ENCODE peak calls at places on chromosomes 1 and 21, in eight cellular contexts. One of them, this sample, is unnamed.

GRCh38 chr1:227315500-227316346 is 2.6 kb downstream of the CDC42BPA start:
- DNase-seq in putamen: peak; percentile 42
- DNase-seq in T-cell: no peak
- DNase-seq in HuH-7: peak; percentile 70
- DNase-seq in M059J: peak; percentile 71
- DNase-seq in activated T-cell treated with anti-CD3 and anti-CD28 coated beads, Interleukin-2, amount 50 U/mL, for 72 hours: no peak
- DNase-seq in NCI-H2029: no peak
- DNase-seq in Right ventricle myocardium superior: no peak
- DNase-seq in this sample: no peak

GRCh38 chr1:86976664-86977063 is 62.2 kb downstream of the HS2ST1 start:
- DNase-seq in putamen: no peak
- DNase-seq in T-cell: no peak
- DNase-seq in HuH-7: no peak
- DNase-seq in M059J: no peak
- DNase-seq in activated T-cell treated with anti-CD3 and anti-CD28 coated beads, Interleukin-2, amount 50 U/mL, for 72 hours: no peak
- DNase-seq in NCI-H2029: no peak
- DNase-seq in Right ventricle myocardium superior: no peak
- DNase-seq in this sample: no peak

GRCh38 chr21:30152792-30153191 is 13.8 kb downstream of the CLDN17 start:
- DNase-seq in putamen: no peak
- DNase-seq in T-cell: no peak
- DNase-seq in HuH-7: no peak
- DNase-seq in M059J: no peak
- DNase-seq in activated T-cell treated with anti-CD3 and anti-CD28 coated beads, Interleukin-2, amount 50 U/mL, for 72 hours: no peak
- DNase-seq in NCI-H2029: no peak
- DNase-seq in Right ventricle myocardium superior: no peak
- DNase-seq in this sample: no peak

GRCh38 chr1:41493117-41493536 is 8.6 kb upstream of the EDN2 start:
- DNase-seq in putamen: no peak
- DNase-seq in T-cell: no peak
- DNase-seq in HuH-7: no peak
- DNase-seq in M059J: peak; percentile 98
- DNase-seq in activated T-cell treated with anti-CD3 and anti-CD28 coated beads, Interleukin-2, amount 50 U/mL, for 72 hours: no peak
- DNase-seq in NCI-H2029: peak; percentile 53
- DNase-seq in Right ventricle myocardium superior: peak; percentile 38
- DNase-seq in this sample: no peak

GRCh38 chr1:29706936-29707335 is 470.6 kb downstream of the PTPRU start:
- DNase-seq in putamen: no peak
- DNase-seq in T-cell: no peak
- DNase-seq in HuH-7: peak; percentile 16
- DNase-seq in M059J: peak; percentile 56
- DNase-seq in activated T-cell treated with anti-CD3 and anti-CD28 coated beads, Interleukin-2, amount 50 U/mL, for 72 hours: peak; percentile 79
- DNase-seq in NCI-H2029: no peak
- DNase-seq in Right ventricle myocardium superior: no peak
- DNase-seq in this sample: no peak

GRCh38 chr1:67576474-67576873 is 108.5 kb upstream of the GADD45A start:
- DNase-seq in putamen: no peak
- DNase-seq in T-cell: no peak
- DNase-seq in HuH-7: no peak
- DNase-seq in M059J: no peak
- DNase-seq in activated T-cell treated with anti-CD3 and anti-CD28 coated beads, Interleukin-2, amount 50 U/mL, for 72 hours: no peak
- DNase-seq in NCI-H2029: no peak
- DNase-seq in Right ventricle myocardium superior: no peak
- DNase-seq in this sample: no peak

GRCh38 chr1:20124451-20125057 is 5.2 kb upstream of the PLA2G2D start:
- DNase-seq in putamen: no peak
- DNase-seq in T-cell: no peak
- DNase-seq in HuH-7: no peak
- DNase-seq in M059J: peak; percentile 95
- DNase-seq in activated T-cell treated with anti-CD3 and anti-CD28 coated beads, Interleukin-2, amount 50 U/mL, for 72 hours: peak; percentile 23
- DNase-seq in NCI-H2029: peak; percentile 8
- DNase-seq in Right ventricle myocardium superior: no peak
- DNase-seq in this sample: no peak

GRCh38 chr1:12049625-12050024 is 13.5 kb upstream of the TNFRSF8 start:
- DNase-seq in putamen: no peak
- DNase-seq in T-cell: no peak
- DNase-seq in HuH-7: peak; percentile 34
- DNase-seq in M059J: no peak
- DNase-seq in activated T-cell treated with anti-CD3 and anti-CD28 coated beads, Interleukin-2, amount 50 U/mL, for 72 hours: no peak
- DNase-seq in NCI-H2029: no peak
- DNase-seq in Right ventricle myocardium superior: no peak
- DNase-seq in this sample: peak; percentile 83

GRCh38 chr21:36004441-36004840 is 55.9 kb downstream of the SETD4 start:
- DNase-seq in putamen: no peak
- DNase-seq in T-cell: no peak
- DNase-seq in HuH-7: no peak
- DNase-seq in M059J: no peak
- DNase-seq in activated T-cell treated with anti-CD3 and anti-CD28 coated beads, Interleukin-2, amount 50 U/mL, for 72 hours: no peak
- DNase-seq in NCI-H2029: no peak
- DNase-seq in Right ventricle myocardium superior: no peak
- DNase-seq in this sample: no peak

GRCh38 chr1:210646258-210646616 is 317.5 kb downstream of the HHAT start:
- DNase-seq in putamen: no peak
- DNase-seq in T-cell: no peak
- DNase-seq in HuH-7: no peak
- DNase-seq in M059J: no peak
- DNase-seq in activated T-cell treated with anti-CD3 and anti-CD28 coated beads, Interleukin-2, amount 50 U/mL, for 72 hours: no peak
- DNase-seq in NCI-H2029: no peak
- DNase-seq in Right ventricle myocardium superior: no peak
- DNase-seq in this sample: no peak

GRCh38 chr1:58437623-58438022 is 108.9 kb downstream of the OMA1 start:
- DNase-seq in putamen: no peak
- DNase-seq in T-cell: no peak
- DNase-seq in HuH-7: no peak
- DNase-seq in M059J: no peak
- DNase-seq in activated T-cell treated with anti-CD3 and anti-CD28 coated beads, Interleukin-2, amount 50 U/mL, for 72 hours: no peak
- DNase-seq in NCI-H2029: no peak
- DNase-seq in Right ventricle myocardium superior: no peak
- DNase-seq in this sample: no peak

GRCh38 chr1:108708726-108709660 is 3.7 kb upstream of the FNDC7 start:
- DNase-seq in putamen: no peak
- DNase-seq in T-cell: peak; percentile 54
- DNase-seq in HuH-7: peak; percentile 7
- DNase-seq in M059J: peak; percentile 22
- DNase-seq in activated T-cell treated with anti-CD3 and anti-CD28 coated beads, Interleukin-2, amount 50 U/mL, for 72 hours: peak; percentile 71
- DNase-seq in NCI-H2029: no peak
- DNase-seq in Right ventricle myocardium superior: peak; percentile 46
- DNase-seq in this sample: no peak

GRCh38 chr1:2212542-2213491 is 15.3 kb upstream of the SKI start:
- DNase-seq in putamen: peak; percentile 91
- DNase-seq in T-cell: peak; percentile 52
- DNase-seq in HuH-7: no peak
- DNase-seq in M059J: peak; percentile 98
- DNase-seq in activated T-cell treated with anti-CD3 and anti-CD28 coated beads, Interleukin-2, amount 50 U/mL, for 72 hours: peak; percentile 57
- DNase-seq in NCI-H2029: peak; percentile 24
- DNase-seq in Right ventricle myocardium superior: peak; percentile 94
- DNase-seq in this sample: no peak

GRCh38 chr1:187922255-187922654 is 1093.5 kb downstream of the PLA2G4A start:
- DNase-seq in putamen: no peak
- DNase-seq in T-cell: no peak
- DNase-seq in HuH-7: no peak
- DNase-seq in M059J: no peak
- DNase-seq in activated T-cell treated with anti-CD3 and anti-CD28 coated beads, Interleukin-2, amount 50 U/mL, for 72 hours: no peak
- DNase-seq in NCI-H2029: no peak
- DNase-seq in Right ventricle myocardium superior: no peak
- DNase-seq in this sample: no peak

GRCh38 chr1:78688701-78689100 is 39.1 kb downstream of the IFI44 start:
- DNase-seq in putamen: no peak
- DNase-seq in T-cell: no peak
- DNase-seq in HuH-7: no peak
- DNase-seq in M059J: peak; percentile 67
- DNase-seq in activated T-cell treated with anti-CD3 and anti-CD28 coated beads, Interleukin-2, amount 50 U/mL, for 72 hours: no peak
- DNase-seq in NCI-H2029: no peak
- DNase-seq in Right ventricle myocardium superior: no peak
- DNase-seq in this sample: peak; percentile 34

GRCh38 chr1:179968994-179969919 is 14.6 kb downstream of the CEP350 start:
- DNase-seq in putamen: no peak
- DNase-seq in T-cell: no peak
- DNase-seq in HuH-7: no peak
- DNase-seq in M059J: no peak
- DNase-seq in activated T-cell treated with anti-CD3 and anti-CD28 coated beads, Interleukin-2, amount 50 U/mL, for 72 hours: no peak
- DNase-seq in NCI-H2029: no peak
- DNase-seq in Right ventricle myocardium superior: no peak
- DNase-seq in this sample: no peak

GRCh38 chr1:40612345-40612831 is 53.1 kb downstream of the RIMS3 start:
- DNase-seq in putamen: peak; percentile 65
- DNase-seq in T-cell: peak; percentile 56
- DNase-seq in HuH-7: peak; percentile 74
- DNase-seq in M059J: peak; percentile 70
- DNase-seq in activated T-cell treated with anti-CD3 and anti-CD28 coated beads, Interleukin-2, amount 50 U/mL, for 72 hours: peak; percentile 76
- DNase-seq in NCI-H2029: peak; percentile 98
- DNase-seq in Right ventricle myocardium superior: peak; percentile 53
- DNase-seq in this sample: peak; percentile 30

GRCh38 chr1:179143332-179143731 is 61.5 kb downstream of the TOR3A start:
- DNase-seq in putamen: no peak
- DNase-seq in T-cell: no peak
- DNase-seq in HuH-7: no peak
- DNase-seq in M059J: peak; percentile 96
- DNase-seq in activated T-cell treated with anti-CD3 and anti-CD28 coated beads, Interleukin-2, amount 50 U/mL, for 72 hours: no peak
- DNase-seq in NCI-H2029: no peak
- DNase-seq in Right ventricle myocardium superior: no peak
- DNase-seq in this sample: no peak

GRCh38 chr1:232973652-232974611 is 23.5 kb downstream of the NTPCR start:
- DNase-seq in putamen: no peak
- DNase-seq in T-cell: no peak
- DNase-seq in HuH-7: no peak
- DNase-seq in M059J: no peak
- DNase-seq in activated T-cell treated with anti-CD3 and anti-CD28 coated beads, Interleukin-2, amount 50 U/mL, for 72 hours: no peak
- DNase-seq in NCI-H2029: no peak
- DNase-seq in Right ventricle myocardium superior: no peak
- DNase-seq in this sample: no peak

GRCh38 chr1:154821083-154821482 is 49.0 kb downstream of the KCNN3 start:
- DNase-seq in putamen: no peak
- DNase-seq in T-cell: no peak
- DNase-seq in HuH-7: no peak
- DNase-seq in M059J: no peak
- DNase-seq in activated T-cell treated with anti-CD3 and anti-CD28 coated beads, Interleukin-2, amount 50 U/mL, for 72 hours: no peak
- DNase-seq in NCI-H2029: no peak
- DNase-seq in Right ventricle myocardium superior: peak; percentile 62
- DNase-seq in this sample: no peak

GRCh38 chr1:150484861-150485260 is 2.4 kb upstream of the TARS2 start:
- DNase-seq in putamen: no peak
- DNase-seq in T-cell: no peak
- DNase-seq in HuH-7: no peak
- DNase-seq in M059J: peak; percentile 67
- DNase-seq in activated T-cell treated with anti-CD3 and anti-CD28 coated beads, Interleukin-2, amount 50 U/mL, for 72 hours: no peak
- DNase-seq in NCI-H2029: no peak
- DNase-seq in Right ventricle myocardium superior: no peak
- DNase-seq in this sample: no peak

GRCh38 chr1:171943973-171944561 is 102.8 kb downstream of the DNM3 start:
- DNase-seq in putamen: no peak
- DNase-seq in T-cell: no peak
- DNase-seq in HuH-7: no peak
- DNase-seq in M059J: no peak
- DNase-seq in activated T-cell treated with anti-CD3 and anti-CD28 coated beads, Interleukin-2, amount 50 U/mL, for 72 hours: no peak
- DNase-seq in NCI-H2029: no peak
- DNase-seq in Right ventricle myocardium superior: no peak
- DNase-seq in this sample: no peak

GRCh38 chr1:30476911-30477459 is 246.4 kb downstream of the MATN1 start:
- DNase-seq in putamen: no peak
- DNase-seq in T-cell: no peak
- DNase-seq in HuH-7: no peak
- DNase-seq in M059J: no peak
- DNase-seq in activated T-cell treated with anti-CD3 and anti-CD28 coated beads, Interleukin-2, amount 50 U/mL, for 72 hours: no peak
- DNase-seq in NCI-H2029: no peak
- DNase-seq in Right ventricle myocardium superior: no peak
- DNase-seq in this sample: no peak

GRCh38 chr1:37930246-37931142 is 16.4 kb downstream of the INPP5B start:
- DNase-seq in putamen: no peak
- DNase-seq in T-cell: no peak
- DNase-seq in HuH-7: no peak
- DNase-seq in M059J: peak; percentile 35
- DNase-seq in activated T-cell treated with anti-CD3 and anti-CD28 coated beads, Interleukin-2, amount 50 U/mL, for 72 hours: peak; percentile 43
- DNase-seq in NCI-H2029: peak; percentile 99
- DNase-seq in Right ventricle myocardium superior: peak; percentile 46
- DNase-seq in this sample: no peak

GRCh38 chr1:218584418-218585155 is 239.5 kb downstream of the TGFB2 start:
- DNase-seq in putamen: no peak
- DNase-seq in T-cell: no peak
- DNase-seq in HuH-7: no peak
- DNase-seq in M059J: peak; percentile 95
- DNase-seq in activated T-cell treated with anti-CD3 and anti-CD28 coated beads, Interleukin-2, amount 50 U/mL, for 72 hours: no peak
- DNase-seq in NCI-H2029: no peak
- DNase-seq in Right ventricle myocardium superior: no peak
- DNase-seq in this sample: no peak

GRCh38 chr1:229714964-229715603 is 89.0 kb downstream of the URB2 start:
- DNase-seq in putamen: no peak
- DNase-seq in T-cell: no peak
- DNase-seq in HuH-7: no peak
- DNase-seq in M059J: peak; percentile 60
- DNase-seq in activated T-cell treated with anti-CD3 and anti-CD28 coated beads, Interleukin-2, amount 50 U/mL, for 72 hours: peak; percentile 55
- DNase-seq in NCI-H2029: no peak
- DNase-seq in Right ventricle myocardium superior: no peak
- DNase-seq in this sample: peak; percentile 99

GRCh38 chr1:156692958-156693857 is 12.2 kb downstream of the CRABP2 start:
- DNase-seq in putamen: no peak
- DNase-seq in T-cell: no peak
- DNase-seq in HuH-7: no peak
- DNase-seq in M059J: peak; percentile 46
- DNase-seq in activated T-cell treated with anti-CD3 and anti-CD28 coated beads, Interleukin-2, amount 50 U/mL, for 72 hours: no peak
- DNase-seq in NCI-H2029: peak; percentile 47
- DNase-seq in Right ventricle myocardium superior: no peak
- DNase-seq in this sample: no peak

GRCh38 chr1:3566951-3567350 is 44.4 kb downstream of the MEGF6 start:
- DNase-seq in putamen: no peak
- DNase-seq in T-cell: no peak
- DNase-seq in HuH-7: no peak
- DNase-seq in M059J: no peak
- DNase-seq in activated T-cell treated with anti-CD3 and anti-CD28 coated beads, Interleukin-2, amount 50 U/mL, for 72 hours: no peak
- DNase-seq in NCI-H2029: no peak
- DNase-seq in Right ventricle myocardium superior: no peak
- DNase-seq in this sample: no peak

GRCh38 chr1:241895013-241895412 is 47.0 kb downstream of the EXO1 start:
- DNase-seq in putamen: no peak
- DNase-seq in T-cell: no peak
- DNase-seq in HuH-7: no peak
- DNase-seq in M059J: peak; percentile 8
- DNase-seq in activated T-cell treated with anti-CD3 and anti-CD28 coated beads, Interleukin-2, amount 50 U/mL, for 72 hours: no peak
- DNase-seq in NCI-H2029: no peak
- DNase-seq in Right ventricle myocardium superior: no peak
- DNase-seq in this sample: no peak

GRCh38 chr1:62727656-62728396 is 39.6 kb upstream of the DOCK7 start:
- DNase-seq in putamen: no peak
- DNase-seq in T-cell: no peak
- DNase-seq in HuH-7: no peak
- DNase-seq in M059J: peak; percentile 41
- DNase-seq in activated T-cell treated with anti-CD3 and anti-CD28 coated beads, Interleukin-2, amount 50 U/mL, for 72 hours: no peak
- DNase-seq in NCI-H2029: no peak
- DNase-seq in Right ventricle myocardium superior: no peak
- DNase-seq in this sample: no peak

GRCh38 chr1:95506736-95507404 is 272.9 kb downstream of the RWDD3 start:
- DNase-seq in putamen: no peak
- DNase-seq in T-cell: no peak
- DNase-seq in HuH-7: no peak
- DNase-seq in M059J: no peak
- DNase-seq in activated T-cell treated with anti-CD3 and anti-CD28 coated beads, Interleukin-2, amount 50 U/mL, for 72 hours: no peak
- DNase-seq in NCI-H2029: peak; percentile 25
- DNase-seq in Right ventricle myocardium superior: no peak
- DNase-seq in this sample: no peak

GRCh38 chr21:39037807-39038405 is 145.3 kb downstream of the PSMG1 start:
- DNase-seq in putamen: no peak
- DNase-seq in T-cell: no peak
- DNase-seq in HuH-7: no peak
- DNase-seq in M059J: peak; percentile 43
- DNase-seq in activated T-cell treated with anti-CD3 and anti-CD28 coated beads, Interleukin-2, amount 50 U/mL, for 72 hours: peak; percentile 7
- DNase-seq in NCI-H2029: no peak
- DNase-seq in Right ventricle myocardium superior: no peak
- DNase-seq in this sample: no peak

GRCh38 chr1:147580200-147580557 is 38.9 kb downstream of the BCL9 start:
- DNase-seq in putamen: no peak
- DNase-seq in T-cell: no peak
- DNase-seq in HuH-7: no peak
- DNase-seq in M059J: peak; percentile 50
- DNase-seq in activated T-cell treated with anti-CD3 and anti-CD28 coated beads, Interleukin-2, amount 50 U/mL, for 72 hours: no peak
- DNase-seq in NCI-H2029: no peak
- DNase-seq in Right ventricle myocardium superior: no peak
- DNase-seq in this sample: no peak

GRCh38 chr1:156703336-156703735 is 2.0 kb downstream of the CRABP2 start:
- DNase-seq in putamen: no peak
- DNase-seq in T-cell: no peak
- DNase-seq in HuH-7: no peak
- DNase-seq in M059J: no peak
- DNase-seq in activated T-cell treated with anti-CD3 and anti-CD28 coated beads, Interleukin-2, amount 50 U/mL, for 72 hours: no peak
- DNase-seq in NCI-H2029: peak; percentile 14
- DNase-seq in Right ventricle myocardium superior: no peak
- DNase-seq in this sample: no peak